ENCODE peak calls at places on chromosome 11, in five cellular contexts. E is heart left ventricle, J is astrocyte, Z is ascending aorta, R is IMR-90. L is an unnamed sample.

GRCh38 chr11:78244080-78244479 is 55.4 kb downstream of the USP35 start:
- DNase-seq in E (no peak), J (peak; percentile 46), Z (no peak), R (no peak), L (no peak)

GRCh38 chr11:73380897-73381410 is 4.8 kb downstream of the RELT start:
- DNase-seq in E (no peak), J (no peak), Z (no peak), R (no peak), L (no peak)

GRCh38 chr11:70399681-70400112 is 1.4 kb downstream of the CTTN start:
- DNase-seq in E (peak; percentile 87), J (peak; percentile 93), Z (peak; percentile 71), R (peak; percentile 97), L (peak; percentile 90)

GRCh38 chr11:128669491-128669890 is 24.4 kb upstream of the FLI1 start:
- DNase-seq in E (no peak), J (peak; percentile 49), Z (no peak), R (peak; percentile 52), L (no peak)

GRCh38 chr11:13140873-13141655 is 131.9 kb downstream of the RASSF10 start:
- DNase-seq in E (no peak), J (peak; percentile 74), Z (no peak), R (peak; percentile 38), L (no peak)

GRCh38 chr11:91136631-91137030 is 913.8 kb upstream of the CHORDC1 start:
- DNase-seq in E (no peak), J (no peak), Z (no peak), R (peak; percentile 7), L (no peak)

GRCh38 chr11:86464509-86465221 is 90.0 kb downstream of the CCDC81 start:
- DNase-seq in E (no peak), J (no peak), Z (no peak), R (no peak), L (no peak)

GRCh38 chr11:59157433-59157832 is 14.5 kb upstream of the DTX4 start:
- DNase-seq in E (no peak), J (no peak), Z (no peak), R (no peak), L (no peak)

GRCh38 chr11:60950933-60951610 is 904 bp downstream of the SLC15A3 start:
- DNase-seq in E (no peak), J (no peak), Z (no peak), R (no peak), L (peak; percentile 51)

GRCh38 chr11:117828641-117829368 is 4.3 kb upstream of the FXYD2 start:
- DNase-seq in E (peak; percentile 84), J (peak; percentile 80), Z (no peak), R (peak; percentile 76), L (peak; percentile 48)

GRCh38 chr11:113345978-113346377 is 31.6 kb downstream of the TTC12 start:
- DNase-seq in E (no peak), J (peak; percentile 3), Z (no peak), R (peak; percentile 73), L (no peak)

GRCh38 chr11:118565062-118565461 is 669 bp downstream of the IFT46 start:
- DNase-seq in E (no peak), J (peak; percentile 9), Z (no peak), R (no peak), L (peak; percentile 62)

GRCh38 chr11:46238078-46238966 is 39.1 kb upstream of the CREB3L1 start:
- DNase-seq in E (peak; percentile 90), J (peak; percentile 34), Z (no peak), R (peak; percentile 63), L (peak; percentile 70)

GRCh38 chr11:134725939-134726639 is 314.0 kb upstream of the B3GAT1 start:
- DNase-seq in E (no peak), J (no peak), Z (no peak), R (no peak), L (no peak)

GRCh38 chr11:115439385-115439784 is 64.8 kb downstream of the CADM1 start:
- DNase-seq in E (no peak), J (peak; percentile 86), Z (no peak), R (peak; percentile 79), L (no peak)

GRCh38 chr11:131572423-131572822 is 202.0 kb downstream of the NTM start:
- DNase-seq in E (no peak), J (no peak), Z (no peak), R (no peak), L (no peak)

GRCh38 chr11:35711173-35711910 is 48.8 kb downstream of the TRIM44 start:
- DNase-seq in E (no peak), J (no peak), Z (no peak), R (no peak), L (no peak)

GRCh38 chr11:26219506-26220117 is 112.3 kb upstream of the ANO3 start:
- DNase-seq in E (no peak), J (no peak), Z (no peak), R (peak; percentile 54), L (no peak)

GRCh38 chr11:117427356-117427874 is 99.8 kb downstream of the CEP164 start:
- DNase-seq in E (no peak), J (no peak), Z (no peak), R (no peak), L (no peak)

GRCh38 chr11:81237139-81237538 is 1496.5 kb downstream of the FAM181B start:
- DNase-seq in E (no peak), J (peak; percentile 6), Z (no peak), R (peak; percentile 4), L (no peak)

GRCh38 chr11:35322321-35322979 is 96.9 kb downstream of the SLC1A2 start:
- DNase-seq in E (no peak), J (no peak), Z (no peak), R (no peak), L (no peak)

GRCh38 chr11:57426754-57427691 is at the start of gene SLC43A3:
- DNase-seq in E (peak; percentile 85), J (peak; percentile 90), Z (peak; percentile 43), R (peak; percentile 82), L (peak; percentile 84)

GRCh38 chr11:117625237-117625636 is 171.8 kb downstream of the DSCAML1 start:
- DNase-seq in E (no peak), J (no peak), Z (no peak), R (no peak), L (no peak)

GRCh38 chr11:267491-267994 is 10.7 kb upstream of the NLRP6 start:
- DNase-seq in E (peak; percentile 82), J (no peak), Z (no peak), R (no peak), L (peak; percentile 45)

GRCh38 chr11:266676-267439 is 11.3 kb upstream of the NLRP6 start:
- DNase-seq in E (no peak), J (no peak), Z (no peak), R (no peak), L (no peak)

GRCh38 chr11:271316-271715 is 6.9 kb upstream of the NLRP6 start:
- DNase-seq in E (peak; percentile 38), J (no peak), Z (no peak), R (no peak), L (no peak)

GRCh38 chr11:270451-271208 is 7.6 kb upstream of the NLRP6 start:
- DNase-seq in E (peak; percentile 48), J (no peak), Z (no peak), R (no peak), L (no peak)

GRCh38 chr11:269146-269890 is 8.9 kb upstream of the NLRP6 start:
- DNase-seq in E (no peak), J (no peak), Z (no peak), R (no peak), L (no peak)
- TF ChIP-seq CTCF in E (no peak), J (no peak), Z (no peak), R (no peak), L (no peak)

GRCh38 chr11:6561288-6561687 is 42.1 kb downstream of the RRP8 start:
- DNase-seq in E (no peak), J (no peak), Z (no peak), R (no peak), L (no peak)

GRCh38 chr11:6565988-6566703 is 37.3 kb downstream of the RRP8 start:
- DNase-seq in E (no peak), J (no peak), Z (no peak), R (no peak), L (no peak)

GRCh38 chr11:6563121-6563619 is 40.2 kb downstream of the RRP8 start:
- DNase-seq in E (no peak), J (no peak), Z (no peak), R (no peak), L (no peak)

GRCh38 chr11:6565325-6565724 is 38.1 kb downstream of the RRP8 start:
- DNase-seq in E (no peak), J (no peak), Z (no peak), R (no peak), L (no peak)

GRCh38 chr11:6563667-6564066 is 39.7 kb downstream of the RRP8 start:
- DNase-seq in E (no peak), J (no peak), Z (no peak), R (no peak), L (no peak)
- H3K27ac ChIP-seq in E (no peak overlapping the region), J (no peak overlapping the region), Z (no peak overlapping the region), R (no peak overlapping the region), L (no peak overlapping the region)

DNA sequence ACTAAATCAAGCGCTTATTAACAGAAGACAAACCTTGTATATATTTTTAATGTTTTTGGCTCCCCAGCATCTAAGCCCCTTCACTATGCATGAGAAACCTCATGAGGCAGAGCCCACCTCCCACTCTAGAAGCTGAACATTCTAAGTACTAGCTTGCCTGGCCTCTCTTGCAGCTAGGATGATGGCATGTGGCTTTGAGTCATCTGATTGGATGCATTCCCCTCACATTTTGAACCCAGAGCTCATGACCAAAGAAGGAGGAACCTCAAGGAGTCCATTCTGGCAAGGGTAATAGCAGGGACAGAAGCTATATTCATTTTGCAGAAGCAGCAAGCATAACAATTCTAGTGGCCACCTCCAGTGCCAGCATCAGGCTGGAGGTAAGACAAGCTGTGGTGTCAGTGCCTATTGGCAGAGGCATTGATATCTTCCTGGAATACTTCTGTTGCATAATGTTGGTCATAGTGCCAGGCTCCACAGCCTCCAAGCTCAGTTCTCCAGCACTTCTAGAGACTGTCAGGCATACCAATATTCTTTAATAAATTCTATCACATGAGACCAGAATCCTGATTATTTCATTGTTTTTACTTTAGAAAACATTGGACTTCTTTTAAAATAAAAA is 14.2 kb upstream of the ZC3H12C start:
- DNase-seq in E (no peak), J (no peak), Z (no peak), R (no peak), L (no peak)
- TF ChIP-seq CTCF in E (no peak), J (no peak), Z (no peak), R (no peak), L (no peak)

GRCh38 chr11:126817096-126817495 is 183.5 kb downstream of the KIRREL3 start:
- DNase-seq in E (no peak), J (no peak), Z (no peak), R (peak; percentile 84), L (no peak)
- H3K27ac ChIP-seq in E (no peak overlapping the region), J (no peak overlapping the region), Z (no peak overlapping the region), R (no peak overlapping the region), L (no peak overlapping the region)

GRCh38 chr11:69086152-69086551 is 37.4 kb downstream of the TPCN2 start:
- DNase-seq in E (no peak), J (no peak), Z (no peak), R (no peak), L (peak; percentile 75)
- TF ChIP-seq CTCF in E (no peak), J (no peak), Z (peak; percentile 28), R (no peak), L (peak; percentile 17)

DNA sequence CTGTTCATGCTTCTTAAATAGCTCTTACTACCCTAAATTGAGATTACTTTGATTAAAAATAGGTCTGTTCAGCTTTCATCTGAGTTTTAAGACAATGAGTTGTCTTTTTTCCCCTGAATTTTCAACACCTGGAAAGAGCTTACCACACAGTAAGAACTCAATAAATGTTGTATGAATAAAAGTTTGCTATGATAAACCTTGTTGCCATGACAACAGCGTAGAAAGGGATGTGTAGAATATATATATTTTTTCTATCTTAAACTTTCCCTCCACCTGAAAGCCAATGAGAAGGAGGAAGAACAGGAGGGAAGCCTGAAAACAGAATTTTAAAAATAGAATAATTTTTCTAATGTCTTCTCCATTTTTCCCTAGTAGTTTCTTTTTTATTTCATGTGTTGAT is 3.4 kb downstream of the IL18 start:
- DNase-seq in E (no peak), J (no peak), Z (no peak), R (no peak), L (no peak)
- H3K27ac ChIP-seq in E (no peak overlapping the region), J (no peak overlapping the region), Z (no peak overlapping the region), R (no peak overlapping the region), L (no peak overlapping the region)

L was measured in uterus.